ENCODE peak calls at places on chromosomes 7 and 10, in seven cellular contexts. One of them, this sample, is unnamed.

GRCh38 chr10:22345301-22346086 is at the start of gene SPAG6:
- DNase-seq in PC-3: no peak
- DNase-seq in mammary epithelial cell: no peak
- DNase-seq in neural progenitor cell: peak
- DNase-seq in GM23248: peak
- DNase-seq in hepatocyte: peak
- DNase-seq in GM23338: peak
- DNase-seq in this sample: no peak

GRCh38 chr7:69596056-69596455 is 2.2 kb upstream of the AUTS2 start:
- DNase-seq in hepatocyte: no peak
- DNase-seq in mammary epithelial cell: no peak
- DNase-seq in PC-3: no peak
- DNase-seq in neural progenitor cell: no peak
- DNase-seq in GM23338: no peak
- DNase-seq in GM23248: peak
- DNase-seq in this sample: no peak

GRCh38 chr10:59279476-59279875 is 82.9 kb downstream of the FAM13C start:
- DNase-seq in neural progenitor cell: no peak
- DNase-seq in hepatocyte: no peak
- DNase-seq in GM23338: no peak
- DNase-seq in PC-3: no peak
- DNase-seq in mammary epithelial cell: no peak
- DNase-seq in GM23248: no peak
- DNase-seq in this sample: no peak

GRCh38 chr10:112262556-112262955 is 20.6 kb upstream of the TECTB start:
- DNase-seq in GM23338: no peak
- DNase-seq in neural progenitor cell: no peak
- DNase-seq in GM23248: peak
- DNase-seq in PC-3: no peak
- DNase-seq in mammary epithelial cell: peak
- DNase-seq in hepatocyte: no peak
- DNase-seq in this sample: no peak

GRCh38 chr7:11294965-11295364 is 321.3 kb downstream of the PHF14 start:
- DNase-seq in GM23248: no peak
- DNase-seq in GM23338: peak
- DNase-seq in neural progenitor cell: no peak
- DNase-seq in mammary epithelial cell: no peak
- DNase-seq in hepatocyte: no peak
- DNase-seq in PC-3: peak
- DNase-seq in this sample: no peak

GRCh38 chr7:24498439-24498838 is 74.8 kb upstream of the PALS2 start:
- DNase-seq in mammary epithelial cell: no peak
- DNase-seq in hepatocyte: no peak
- DNase-seq in neural progenitor cell: no peak
- DNase-seq in PC-3: no peak
- DNase-seq in GM23248: no peak
- DNase-seq in GM23338: no peak
- DNase-seq in this sample: no peak

GRCh38 chr7:123537026-123537642 is 2.7 kb upstream of the IQUB start:
- DNase-seq in GM23338: peak
- DNase-seq in GM23248: peak
- DNase-seq in mammary epithelial cell: peak
- DNase-seq in neural progenitor cell: no peak
- DNase-seq in PC-3: peak
- DNase-seq in hepatocyte: peak
- DNase-seq in this sample: no peak

GRCh38 chr7:118404211-118404610 is 179.7 kb downstream of the ANKRD7 start:
- DNase-seq in mammary epithelial cell: no peak
- DNase-seq in neural progenitor cell: no peak
- DNase-seq in hepatocyte: no peak
- DNase-seq in GM23338: no peak
- DNase-seq in GM23248: no peak
- DNase-seq in PC-3: no peak
- DNase-seq in this sample: no peak

GRCh38 chr10:114879541-114880158 is 58.1 kb downstream of the FHIP2A start:
- DNase-seq in GM23248: peak
- DNase-seq in GM23338: peak
- DNase-seq in mammary epithelial cell: no peak
- DNase-seq in hepatocyte: peak
- DNase-seq in PC-3: peak
- DNase-seq in neural progenitor cell: peak
- DNase-seq in this sample: no peak

GRCh38 chr10:133124357-133125211 is 35.4 kb upstream of the KNDC1 start:
- DNase-seq in GM23248: no peak
- DNase-seq in GM23338: peak
- DNase-seq in PC-3: peak
- DNase-seq in neural progenitor cell: peak
- DNase-seq in hepatocyte: peak
- DNase-seq in mammary epithelial cell: no peak
- DNase-seq in this sample: peak

GRCh38 chr10:120949511-120950102 is 98.4 kb downstream of the WDR11 start:
- DNase-seq in mammary epithelial cell: no peak
- DNase-seq in GM23338: peak
- DNase-seq in PC-3: no peak
- DNase-seq in hepatocyte: no peak
- DNase-seq in GM23248: peak
- DNase-seq in neural progenitor cell: peak
- DNase-seq in this sample: peak

GRCh38 chr7:31002256-31002655 is 38.5 kb downstream of the GHRHR start:
- DNase-seq in GM23338: no peak
- DNase-seq in GM23248: peak
- DNase-seq in mammary epithelial cell: no peak
- DNase-seq in neural progenitor cell: no peak
- DNase-seq in hepatocyte: no peak
- DNase-seq in PC-3: no peak
- DNase-seq in this sample: no peak

GRCh38 chr7:47724335-47724982 is 142.5 kb upstream of the TNS3 start:
- DNase-seq in PC-3: peak
- DNase-seq in GM23338: peak
- DNase-seq in hepatocyte: peak
- DNase-seq in GM23248: peak
- DNase-seq in neural progenitor cell: peak
- DNase-seq in mammary epithelial cell: peak
- DNase-seq in this sample: peak

GRCh38 chr7:26048663-26049062 is 103.3 kb upstream of the NFE2L3 start:
- DNase-seq in GM23338: no peak
- DNase-seq in PC-3: no peak
- DNase-seq in hepatocyte: no peak
- DNase-seq in neural progenitor cell: no peak
- DNase-seq in GM23248: no peak
- DNase-seq in mammary epithelial cell: no peak
- DNase-seq in this sample: no peak

GRCh38 chr7:142856565-142857245 is 1.8 kb downstream of the EPHB6 start:
- DNase-seq in PC-3: no peak
- DNase-seq in GM23248: no peak
- DNase-seq in hepatocyte: no peak
- DNase-seq in neural progenitor cell: no peak
- DNase-seq in GM23338: no peak
- DNase-seq in mammary epithelial cell: no peak
- DNase-seq in this sample: no peak

DNA sequence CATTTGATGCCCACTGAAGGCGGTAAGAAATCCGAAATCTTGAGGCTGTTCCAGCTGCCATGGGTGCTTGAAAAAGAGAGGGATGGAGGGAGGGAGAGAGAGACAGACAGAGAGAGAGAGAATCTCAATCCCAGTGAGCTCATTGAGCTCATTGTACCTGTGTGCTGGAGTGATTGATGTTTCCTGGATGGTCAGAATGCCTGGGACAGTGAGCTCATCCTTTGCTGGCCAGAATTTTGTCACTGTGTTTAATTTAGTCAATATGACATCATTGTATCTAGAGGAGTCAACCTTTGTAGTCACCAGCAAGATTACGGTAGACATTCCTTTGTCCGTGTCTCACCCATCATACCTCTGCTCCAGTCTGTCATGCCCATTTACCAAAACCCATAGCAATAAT is 625.4 kb upstream of the POM121L12 start:
- DNase-seq in GM23338: no peak
- DNase-seq in PC-3: no peak
- DNase-seq in mammary epithelial cell: no peak
- DNase-seq in GM23248: no peak
- DNase-seq in hepatocyte: no peak
- DNase-seq in neural progenitor cell: no peak
- DNase-seq in this sample: peak
- H2AFZ ChIP-seq in GM23338: no peak
- H2AFZ ChIP-seq in PC-3: no peak
- H2AFZ ChIP-seq in mammary epithelial cell: no peak
- H2AFZ ChIP-seq in GM23248: no peak
- H2AFZ ChIP-seq in hepatocyte: no peak
- H2AFZ ChIP-seq in neural progenitor cell: no peak
- H2AFZ ChIP-seq in this sample: no peak

GRCh38 chr10:15295540-15296325 is 75.4 kb downstream of the FAM171A1 start:
- DNase-seq in PC-3: no peak
- DNase-seq in mammary epithelial cell: no peak
- DNase-seq in hepatocyte: no peak
- DNase-seq in neural progenitor cell: no peak
- DNase-seq in GM23338: no peak
- DNase-seq in GM23248: no peak
- DNase-seq in this sample: no peak

GRCh38 chr10:15290150-15290549 is 80.9 kb downstream of the FAM171A1 start:
- DNase-seq in hepatocyte: no peak
- DNase-seq in GM23248: no peak
- DNase-seq in GM23338: no peak
- DNase-seq in mammary epithelial cell: no peak
- DNase-seq in neural progenitor cell: no peak
- DNase-seq in PC-3: no peak
- DNase-seq in this sample: no peak

GRCh38 chr10:15290671-15291070 is 80.4 kb downstream of the FAM171A1 start:
- DNase-seq in GM23338: no peak
- DNase-seq in PC-3: no peak
- DNase-seq in GM23248: no peak
- DNase-seq in neural progenitor cell: no peak
- DNase-seq in mammary epithelial cell: no peak
- DNase-seq in hepatocyte: no peak
- DNase-seq in this sample: no peak

GRCh38 chr10:15300145-15300544 is 70.9 kb downstream of the FAM171A1 start:
- DNase-seq in neural progenitor cell: no peak
- DNase-seq in GM23338: no peak
- DNase-seq in mammary epithelial cell: no peak
- DNase-seq in hepatocyte: no peak
- DNase-seq in GM23248: no peak
- DNase-seq in PC-3: no peak
- DNase-seq in this sample: no peak

DNA sequence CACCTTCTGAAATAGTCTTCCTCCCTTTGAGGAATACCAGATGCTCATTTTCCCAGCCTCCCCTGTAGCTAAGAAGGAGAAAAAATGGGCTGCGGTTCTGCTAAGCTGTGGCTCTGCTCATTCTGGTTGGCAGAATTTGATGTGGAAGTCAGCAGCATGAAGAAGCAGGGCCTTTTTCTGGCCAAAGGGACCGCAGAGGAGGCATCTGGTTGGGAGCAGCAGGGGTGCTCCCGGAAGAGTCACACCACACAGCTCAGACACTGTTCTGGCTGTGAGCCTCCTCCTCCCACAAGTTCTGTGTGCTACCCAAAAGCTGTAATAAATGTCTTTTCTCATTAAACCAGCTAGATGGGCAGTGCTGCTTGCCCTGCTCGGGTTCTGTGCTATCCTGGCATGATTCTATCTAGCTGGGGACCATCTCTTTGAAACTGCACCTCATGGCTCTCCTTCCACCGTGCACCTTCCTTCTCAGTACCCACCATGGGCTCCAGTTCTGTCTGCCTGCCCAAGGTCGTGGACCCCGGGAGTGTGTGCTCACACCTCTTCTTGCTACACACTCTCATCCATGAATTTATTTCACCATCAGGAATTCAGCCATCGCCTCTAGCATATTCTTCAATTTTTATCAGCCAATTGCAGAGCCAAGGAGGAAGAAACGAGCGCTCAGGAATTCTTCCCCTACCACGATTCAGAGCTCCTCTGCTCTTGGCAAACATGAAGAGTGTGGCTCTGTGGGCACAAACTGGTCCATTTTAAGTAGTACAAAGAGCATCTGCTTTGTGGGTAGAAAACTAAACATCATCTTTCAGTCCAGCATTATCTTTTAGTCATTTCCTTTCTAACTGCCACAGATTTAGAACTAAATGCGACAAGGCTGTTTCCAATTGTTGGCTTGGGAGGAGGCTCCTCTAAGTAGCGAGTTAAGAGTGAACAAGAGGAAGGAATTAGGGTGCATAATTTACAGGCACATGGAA is 76.9 kb downstream of the FAM171A1 start:
- DNase-seq in neural progenitor cell: no peak
- DNase-seq in GM23248: peak
- DNase-seq in hepatocyte: no peak
- DNase-seq in GM23338: no peak
- DNase-seq in mammary epithelial cell: no peak
- DNase-seq in PC-3: no peak
- DNase-seq in this sample: peak
- H3K4me2 ChIP-seq in neural progenitor cell: no peak
- H3K4me2 ChIP-seq in GM23248: peak
- H3K4me2 ChIP-seq in hepatocyte: no peak
- H3K4me2 ChIP-seq in GM23338: no peak
- H3K4me2 ChIP-seq in mammary epithelial cell: no peak
- H3K4me2 ChIP-seq in PC-3: no peak
- H3K4me2 ChIP-seq in this sample: peak

GRCh38 chr10:124791378-124792348 is at the start of gene EEF1AKMT2:
- DNase-seq in hepatocyte: peak
- DNase-seq in mammary epithelial cell: peak
- DNase-seq in neural progenitor cell: peak
- DNase-seq in GM23338: peak
- DNase-seq in GM23248: peak
- DNase-seq in PC-3: peak
- DNase-seq in this sample: peak

GRCh38 chr10:124798781-124799180 is 2.8 kb upstream of the ABRAXAS2 start:
- DNase-seq in GM23248: no peak
- DNase-seq in hepatocyte: no peak
- DNase-seq in neural progenitor cell: no peak
- DNase-seq in GM23338: no peak
- DNase-seq in PC-3: no peak
- DNase-seq in mammary epithelial cell: no peak
- DNase-seq in this sample: no peak

GRCh38 chr10:124798364-124798763 is 3.3 kb upstream of the ABRAXAS2 start:
- DNase-seq in GM23248: no peak
- DNase-seq in hepatocyte: no peak
- DNase-seq in mammary epithelial cell: no peak
- DNase-seq in neural progenitor cell: no peak
- DNase-seq in PC-3: no peak
- DNase-seq in GM23338: no peak
- DNase-seq in this sample: no peak

DNA sequence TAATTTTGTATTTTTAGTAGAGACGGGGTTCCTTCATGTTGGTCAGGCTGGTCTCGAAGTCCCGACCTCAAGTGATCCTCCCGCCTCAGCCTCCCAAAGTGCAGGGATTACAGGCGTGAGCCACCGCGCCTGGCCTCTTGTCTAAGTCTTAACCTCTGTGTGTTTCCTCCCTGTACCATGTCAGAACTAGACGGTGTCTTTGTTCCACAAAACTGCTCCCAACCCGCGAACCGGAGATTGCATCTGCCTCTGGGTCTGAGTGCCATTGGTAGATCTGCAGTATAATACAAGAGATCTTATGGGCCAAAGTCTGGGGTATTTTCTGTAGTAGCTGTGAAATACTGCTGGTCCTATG is 1.3 kb upstream of the EEF1AKMT2 start:
- DNase-seq in PC-3: no peak
- DNase-seq in hepatocyte: no peak
- DNase-seq in GM23338: no peak
- DNase-seq in neural progenitor cell: no peak
- DNase-seq in mammary epithelial cell: no peak
- DNase-seq in GM23248: no peak
- DNase-seq in this sample: no peak
- H2AFZ ChIP-seq in PC-3: no peak
- H2AFZ ChIP-seq in hepatocyte: peak
- H2AFZ ChIP-seq in GM23338: peak
- H2AFZ ChIP-seq in neural progenitor cell: no peak
- H2AFZ ChIP-seq in mammary epithelial cell: no peak
- H2AFZ ChIP-seq in GM23248: peak
- H2AFZ ChIP-seq in this sample: peak

GRCh38 chr7:36107926-36108631 is 45.0 kb upstream of the EEPD1 start:
- DNase-seq in neural progenitor cell: no peak
- DNase-seq in GM23248: no peak
- DNase-seq in hepatocyte: no peak
- DNase-seq in mammary epithelial cell: no peak
- DNase-seq in PC-3: no peak
- DNase-seq in GM23338: no peak
- DNase-seq in this sample: no peak
- H3K4me2 ChIP-seq in neural progenitor cell: no peak
- H3K4me2 ChIP-seq in GM23248: no peak
- H3K4me2 ChIP-seq in hepatocyte: no peak
- H3K4me2 ChIP-seq in mammary epithelial cell: no peak
- H3K4me2 ChIP-seq in PC-3: no peak
- H3K4me2 ChIP-seq in GM23338: no peak
- H3K4me2 ChIP-seq in this sample: no peak